ENCODE peak calls at places on chromosomes 7 and 10, in nine cellular contexts. Z, O, W, Q, M, R, X, B and E are unnamed samples. For H3K9me3, the result is how much of the 10 kb centered on the place peaks cover.

GRCh38 chr10:61662794-61663259 is at the start of gene CABCOCO1:
- DNase-seq in R (no peak), Q (peak), M (peak), W (peak), X (peak), B (no peak), O (peak), Z (peak), E (no peak)

GRCh38 chr10:17206210-17206709 is 4.8 kb upstream of the TRDMT1 start:
- DNase-seq in Q (peak), O (no peak), M (peak), B (no peak), Z (peak), X (no peak), W (no peak), R (no peak), E (peak)

GRCh38 chr10:13271552-13272163 is 28.2 kb downstream of the PHYH start:
- DNase-seq in B (peak), R (peak), Z (peak), M (peak), W (peak), O (no peak), Q (peak), X (peak), E (peak)

GRCh38 chr7:40437498-40437897 is 302.7 kb downstream of the SUGCT start:
- DNase-seq in W (no peak), O (no peak), M (peak), B (no peak), Z (peak), R (no peak), Q (peak), X (no peak), E (no peak)

GRCh38 chr10:18713077-18713476 is 53.8 kb downstream of the ARL5B start:
- DNase-seq in B (no peak), R (no peak), Z (peak), W (no peak), Q (peak), O (no peak), M (peak), X (no peak), E (no peak)

GRCh38 chr7:17300012-17300411 is 1.6 kb downstream of the AHR start:
- DNase-seq in M (no peak), Q (no peak), W (no peak), X (no peak), Z (peak), R (no peak), O (no peak), B (no peak), E (no peak)

GRCh38 chr10:77105756-77106155 is 531.9 kb downstream of the KCNMA1 start:
- DNase-seq in W (no peak), Z (peak), R (no peak), B (no peak), O (no peak), M (peak), Q (peak), X (no peak), E (no peak)

GRCh38 chr7:25031432-25031831 is 51.5 kb upstream of the OSBPL3 start:
- DNase-seq in Z (no peak), M (no peak), Q (peak), X (no peak), B (no peak), W (no peak), R (peak), O (no peak), E (no peak)

GRCh38 chr7:27774717-27775328 is 34.9 kb downstream of the TAX1BP1 start:
- DNase-seq in R (no peak), Q (peak), X (no peak), B (peak), M (peak), Z (peak), O (no peak), W (no peak), E (peak)

GRCh38 chr7:98479318-98479717 is 78.4 kb upstream of the BAIAP2L1 start:
- DNase-seq in O (no peak), B (no peak), X (no peak), Q (no peak), R (no peak), Z (no peak), W (no peak), M (no peak), E (no peak)

GRCh38 chr10:116891208-116891607 is 41.9 kb downstream of the ENO4 start:
- DNase-seq in W (no peak), X (no peak), R (no peak), B (no peak), O (no peak), M (peak), Z (peak), Q (peak), E (no peak)

GRCh38 chr10:836782-837181 is 94.7 kb downstream of the LARP4B start:
- DNase-seq in M (no peak), W (no peak), Q (no peak), R (no peak), O (no peak), Z (no peak), B (no peak), X (no peak), E (no peak)

GRCh38 chr7:1705856-1706255 is 35.8 kb downstream of the ELFN1 start:
- DNase-seq in Q (no peak), X (no peak), W (no peak), O (no peak), Z (no peak), M (no peak), B (no peak), R (no peak), E (no peak)

GRCh38 chr7:99665312-99665759 is 14.5 kb downstream of the CYP3A5 start:
- DNase-seq in R (no peak), B (no peak), O (no peak), Z (no peak), W (no peak), X (no peak), M (no peak), Q (no peak), E (no peak)

GRCh38 chr10:13644866-13645265 is 58.1 kb downstream of the PRPF18 start:
- DNase-seq in M (no peak), X (no peak), O (no peak), Z (no peak), B (no peak), Q (no peak), R (no peak), W (no peak), E (no peak)

GRCh38 chr10:11175823-11176243 is 158.2 kb downstream of the CELF2 start:
- DNase-seq in X (no peak), M (no peak), O (no peak), Z (no peak), Q (no peak), B (no peak), R (peak), W (no peak), E (peak)
- H3K4me3 ChIP-seq in X (peak), M (no peak), O (no peak), Z (no peak), Q (no peak), B (no peak), R (peak), W (no peak), E (peak)

GRCh38 chr7:128427289-128427891 is 17.6 kb upstream of the IMPDH1 start:
- DNase-seq in O (no peak), W (no peak), X (no peak), B (peak), Z (peak), Q (peak), R (peak), M (peak), E (peak)
- H3K27ac ChIP-seq in O (no peak), W (no peak), X (no peak), B (no peak), Z (no peak), Q (no peak), R (no peak), M (no peak), E (no peak)

GRCh38 chr10:130725474-130725970 is 586.0 kb downstream of the TCERG1L start:
- DNase-seq in Q (no peak), O (no peak), W (no peak), Z (no peak), B (no peak), R (no peak), M (no peak), X (peak), E (no peak)

GRCh38 chr10:130727766-130728490 is 583.6 kb downstream of the TCERG1L start:
- DNase-seq in M (no peak), R (no peak), W (no peak), O (no peak), B (no peak), Q (no peak), Z (no peak), X (peak), E (no peak)

GRCh38 chr10:130729876-130730275 is 581.6 kb downstream of the TCERG1L start:
- DNase-seq in O (no peak), M (no peak), B (no peak), Q (no peak), X (no peak), W (no peak), Z (no peak), R (no peak), E (no peak)

GRCh38 chr10:130728531-130729215 is 582.8 kb downstream of the TCERG1L start:
- DNase-seq in Z (no peak), B (no peak), X (no peak), W (no peak), Q (no peak), O (no peak), M (no peak), R (no peak), E (no peak)

GRCh38 chr10:130726996-130727725 is 584.4 kb downstream of the TCERG1L start:
- DNase-seq in M (no peak), X (peak), O (no peak), B (no peak), W (no peak), Z (no peak), Q (no peak), R (no peak), E (no peak)
- H3K9me3 ChIP-seq in M (under half), X (under half), O (under half), B (under half), W (under half), Z (under half), Q (under half), R (under half), E (under half)

GRCh38 chr7:74606909-74607255 is 50.6 kb upstream of the GTF2I start:
- DNase-seq in M (no peak), Z (no peak), R (no peak), X (no peak), O (no peak), Q (no peak), B (no peak), W (no peak), E (no peak)
- H3K4me3 ChIP-seq in M (no peak), Z (peak), R (peak), X (peak), O (no peak), Q (no peak), B (no peak), W (peak), E (peak)

GRCh38 chr10:50508315-50509051 is 115.3 kb downstream of the SGMS1 start:
- DNase-seq in Q (no peak), M (no peak), Z (no peak), B (no peak), O (no peak), W (no peak), R (no peak), X (no peak), E (no peak)

GRCh38 chr10:50504389-50504788 is 119.4 kb downstream of the SGMS1 start:
- DNase-seq in O (no peak), R (no peak), Z (no peak), Q (no peak), W (no peak), M (no peak), B (no peak), X (no peak), E (no peak)

GRCh38 chr10:50510517-50511473 is 113.0 kb downstream of the SGMS1 start:
- DNase-seq in Q (no peak), R (no peak), M (no peak), Z (no peak), W (no peak), B (no peak), O (no peak), X (no peak), E (no peak)

GRCh38 chr10:50503661-50504320 is 120.0 kb downstream of the SGMS1 start:
- DNase-seq in Q (no peak), Z (no peak), B (no peak), X (no peak), M (no peak), W (no peak), R (no peak), O (no peak), E (no peak)

DNA sequence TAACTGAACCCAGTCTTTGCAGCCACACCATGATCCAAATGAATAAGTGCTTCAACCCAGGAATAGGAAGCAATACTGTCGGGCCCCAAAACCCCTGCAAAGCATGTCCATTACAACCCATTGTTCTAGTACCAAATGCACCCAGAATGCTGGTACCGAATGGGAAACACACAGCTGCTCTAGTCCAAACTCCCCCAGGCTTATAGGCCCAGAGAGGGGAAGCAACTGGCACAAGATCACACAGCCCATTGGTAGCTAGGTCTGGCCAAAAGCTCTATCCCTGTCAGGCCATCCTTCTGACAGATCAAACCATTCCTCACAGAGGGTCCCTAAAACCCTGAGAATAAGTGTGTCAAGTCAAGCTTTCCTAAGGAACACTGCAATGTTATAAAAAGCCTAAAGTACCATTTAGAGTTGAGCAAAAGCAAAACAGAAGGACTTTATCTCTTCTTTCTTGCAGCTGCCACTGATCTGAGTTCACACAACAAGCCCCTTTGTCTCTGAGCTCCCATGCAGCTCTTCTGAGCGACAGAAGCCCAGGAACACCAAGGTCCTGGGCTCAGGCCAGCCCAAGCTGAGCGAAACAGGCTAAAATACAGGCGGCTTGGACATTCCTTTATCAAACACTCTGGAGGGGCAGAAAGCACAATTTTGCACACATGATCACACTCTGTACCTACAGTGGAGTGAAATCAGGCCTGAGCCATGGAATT is 116.7 kb downstream of the SGMS1 start:
- DNase-seq in Q (no peak), O (no peak), X (no peak), W (no peak), R (no peak), Z (no peak), M (peak), B (no peak), E (no peak)
- H3K27ac ChIP-seq in Q (no peak), O (no peak), X (no peak), W (no peak), R (no peak), Z (no peak), M (no peak), B (no peak), E (no peak)